ENCODE peak calls at places on chromosome 14, in four cellular contexts. One of them, this sample, is unnamed.
A peak's percentile ranks its signal among the peaks of the same experiment; 100 is the strongest.

GRCh38 chr14:50955373-50956043 is 11.2 kb upstream of the PYGL start:
- DNase-seq in immature natural killer cell: no peak
- DNase-seq in EH: peak; percentile 98
- DNase-seq in RPMI7951: peak; percentile 96
- DNase-seq in this sample: peak; percentile 96

GRCh38 chr14:73786942-73787759 is 64.5 kb upstream of the PTGR2 start:
- DNase-seq in immature natural killer cell: peak; percentile 73
- DNase-seq in EH: peak; percentile 57
- DNase-seq in RPMI7951: peak; percentile 42
- DNase-seq in this sample: peak; percentile 53

GRCh38 chr14:53525608-53526007 is 372.5 kb upstream of the DDHD1 start:
- DNase-seq in immature natural killer cell: no peak
- DNase-seq in EH: no peak
- DNase-seq in RPMI7951: no peak
- DNase-seq in this sample: no peak

GRCh38 chr14:67815573-67816235 is 686 bp downstream of the ZFYVE26 start:
- DNase-seq in immature natural killer cell: no peak
- DNase-seq in EH: peak; percentile 55
- DNase-seq in RPMI7951: peak; percentile 14
- DNase-seq in this sample: peak; percentile 49

GRCh38 chr14:105485720-105486332 is 860 bp upstream of the CRIP1 start:
- DNase-seq in immature natural killer cell: peak; percentile 77
- DNase-seq in EH: no peak
- DNase-seq in RPMI7951: peak; percentile 21
- DNase-seq in this sample: no peak

GRCh38 chr14:55568618-55569017 is 11.4 kb upstream of the KTN1 start:
- DNase-seq in immature natural killer cell: no peak
- DNase-seq in EH: no peak
- DNase-seq in RPMI7951: no peak
- DNase-seq in this sample: no peak

GRCh38 chr14:58298880-58299664 is 717 bp downstream of the ARID4A start:
- DNase-seq in immature natural killer cell: peak; percentile 47
- DNase-seq in EH: peak; percentile 13
- DNase-seq in RPMI7951: peak; percentile 1
- DNase-seq in this sample: peak; percentile 20

GRCh38 chr14:24369907-24370687 is 2.1 kb downstream of the NFATC4 start:
- DNase-seq in immature natural killer cell: no peak
- DNase-seq in EH: no peak
- DNase-seq in RPMI7951: no peak
- DNase-seq in this sample: no peak

GRCh38 chr14:61567838-61568571 is 127.3 kb upstream of the HIF1A start:
- DNase-seq in immature natural killer cell: no peak
- DNase-seq in EH: no peak
- DNase-seq in RPMI7951: no peak
- DNase-seq in this sample: no peak

GRCh38 chr14:93533437-93533836 is 102.7 kb downstream of the UNC79 start:
- DNase-seq in immature natural killer cell: no peak
- DNase-seq in EH: no peak
- DNase-seq in RPMI7951: no peak
- DNase-seq in this sample: no peak

GRCh38 chr14:94904636-94905035 is 134.7 kb upstream of the GSC start:
- DNase-seq in immature natural killer cell: no peak
- DNase-seq in EH: peak; percentile 75
- DNase-seq in RPMI7951: peak; percentile 3
- DNase-seq in this sample: peak; percentile 60

GRCh38 chr14:102957222-102957621 is 34.8 kb downstream of the AMN start:
- DNase-seq in immature natural killer cell: no peak
- DNase-seq in EH: peak; percentile 22
- DNase-seq in RPMI7951: no peak
- DNase-seq in this sample: no peak

GRCh38 chr14:100223332-100224171 is 15.4 kb upstream of the YY1 start:
- DNase-seq in immature natural killer cell: no peak
- DNase-seq in EH: no peak
- DNase-seq in RPMI7951: no peak
- DNase-seq in this sample: no peak

GRCh38 chr14:61598980-61599379 is 96.3 kb upstream of the HIF1A start:
- DNase-seq in immature natural killer cell: no peak
- DNase-seq in EH: peak; percentile 45
- DNase-seq in RPMI7951: no peak
- DNase-seq in this sample: no peak

GRCh38 chr14:91351508-91351853 is 66.1 kb downstream of the CCDC88C start:
- DNase-seq in immature natural killer cell: no peak
- DNase-seq in EH: no peak
- DNase-seq in RPMI7951: no peak
- DNase-seq in this sample: no peak

GRCh38 chr14:23544511-23545447 is 6.8 kb downstream of the ZFHX2 start:
- DNase-seq in immature natural killer cell: no peak
- DNase-seq in EH: no peak
- DNase-seq in RPMI7951: no peak
- DNase-seq in this sample: no peak

GRCh38 chr14:29800961-29801360 is 126.7 kb downstream of the PRKD1 start:
- DNase-seq in immature natural killer cell: no peak
- DNase-seq in EH: no peak
- DNase-seq in RPMI7951: no peak
- DNase-seq in this sample: no peak

GRCh38 chr14:93102141-93102540 is 13.6 kb downstream of the ITPK1 start:
- DNase-seq in immature natural killer cell: no peak
- DNase-seq in EH: no peak
- DNase-seq in RPMI7951: no peak
- DNase-seq in this sample: no peak

GRCh38 chr14:95993768-95994592 is 45.2 kb upstream of the C14orf132 start:
- DNase-seq in immature natural killer cell: peak; percentile 2
- DNase-seq in EH: peak; percentile 66
- DNase-seq in RPMI7951: peak; percentile 48
- DNase-seq in this sample: peak; percentile 51